ENCODE peak calls at places on chromosome 4, in nine cellular contexts. One of them, this sample, is unnamed.
A peak's percentile ranks its signal among the peaks of the same experiment; 100 is the strongest.

GRCh38 chr4:1490011-1490905 is 84.0 kb upstream of the NKX1-1 start:
- DNase-seq in CD4-positive, alpha-beta T cell: no peak
- DNase-seq in GM23338: no peak
- DNase-seq in nephron progenitor cell: no peak
- DNase-seq in body of pancreas: peak; percentile 2
- DNase-seq in PC-9: no peak
- DNase-seq in tibial artery: peak; percentile 49
- DNase-seq in cardiac muscle cell: no peak
- DNase-seq in uterus: peak; percentile 6
- DNase-seq in this sample: no peak

GRCh38 chr4:103451341-103451740 is 253.2 kb upstream of the CENPE start:
- DNase-seq in uterus: no peak
- DNase-seq in GM23338: no peak
- DNase-seq in nephron progenitor cell: no peak
- DNase-seq in cardiac muscle cell: no peak
- DNase-seq in tibial artery: no peak
- DNase-seq in PC-9: peak; percentile 91
- DNase-seq in CD4-positive, alpha-beta T cell: no peak
- DNase-seq in body of pancreas: no peak
- DNase-seq in this sample: no peak

GRCh38 chr4:6334203-6334887 is 64.7 kb downstream of the WFS1 start:
- DNase-seq in GM23338: no peak
- DNase-seq in cardiac muscle cell: no peak
- DNase-seq in PC-9: no peak
- DNase-seq in uterus: no peak
- DNase-seq in nephron progenitor cell: no peak
- DNase-seq in CD4-positive, alpha-beta T cell: no peak
- DNase-seq in tibial artery: no peak
- DNase-seq in body of pancreas: no peak
- DNase-seq in this sample: no peak

GRCh38 chr4:107035711-107036601 is at the start of gene DKK2:
- DNase-seq in nephron progenitor cell: peak; percentile 36
- DNase-seq in tibial artery: no peak
- DNase-seq in body of pancreas: peak; percentile 38
- DNase-seq in GM23338: peak; percentile 62
- DNase-seq in CD4-positive, alpha-beta T cell: no peak
- DNase-seq in uterus: peak; percentile 16
- DNase-seq in PC-9: no peak
- DNase-seq in cardiac muscle cell: peak; percentile 33
- DNase-seq in this sample: peak; percentile 45

GRCh38 chr4:111283066-111283677 is 660.3 kb upstream of the PITX2 start:
- DNase-seq in body of pancreas: peak; percentile 76
- DNase-seq in PC-9: no peak
- DNase-seq in CD4-positive, alpha-beta T cell: no peak
- DNase-seq in tibial artery: no peak
- DNase-seq in uterus: peak; percentile 12
- DNase-seq in cardiac muscle cell: peak; percentile 67
- DNase-seq in GM23338: peak; percentile 75
- DNase-seq in nephron progenitor cell: peak; percentile 77
- DNase-seq in this sample: peak; percentile 46

GRCh38 chr4:80781436-80781835 is 249.1 kb upstream of the BMP3 start:
- DNase-seq in nephron progenitor cell: no peak
- DNase-seq in body of pancreas: no peak
- DNase-seq in GM23338: no peak
- DNase-seq in tibial artery: no peak
- DNase-seq in uterus: no peak
- DNase-seq in cardiac muscle cell: no peak
- DNase-seq in PC-9: no peak
- DNase-seq in CD4-positive, alpha-beta T cell: no peak
- DNase-seq in this sample: no peak

GRCh38 chr4:43339435-43339834 is 446.9 kb downstream of the GRXCR1 start:
- DNase-seq in tibial artery: no peak
- DNase-seq in body of pancreas: no peak
- DNase-seq in cardiac muscle cell: peak; percentile 64
- DNase-seq in uterus: no peak
- DNase-seq in GM23338: no peak
- DNase-seq in CD4-positive, alpha-beta T cell: no peak
- DNase-seq in PC-9: no peak
- DNase-seq in nephron progenitor cell: no peak
- DNase-seq in this sample: no peak

GRCh38 chr4:20829958-20830357 is 129.7 kb downstream of the PACRGL start:
- DNase-seq in tibial artery: no peak
- DNase-seq in cardiac muscle cell: peak; percentile 2
- DNase-seq in uterus: no peak
- DNase-seq in GM23338: no peak
- DNase-seq in CD4-positive, alpha-beta T cell: no peak
- DNase-seq in nephron progenitor cell: no peak
- DNase-seq in PC-9: no peak
- DNase-seq in body of pancreas: no peak
- DNase-seq in this sample: no peak

GRCh38 chr4:125254111-125254510 is 60.6 kb upstream of the FAT4 start:
- DNase-seq in tibial artery: no peak
- DNase-seq in uterus: no peak
- DNase-seq in body of pancreas: no peak
- DNase-seq in nephron progenitor cell: no peak
- DNase-seq in cardiac muscle cell: peak; percentile 9
- DNase-seq in PC-9: no peak
- DNase-seq in GM23338: no peak
- DNase-seq in CD4-positive, alpha-beta T cell: no peak
- DNase-seq in this sample: no peak

GRCh38 chr4:99390060-99390459 is 37.5 kb upstream of the ADH1C start:
- DNase-seq in uterus: no peak
- DNase-seq in tibial artery: no peak
- DNase-seq in CD4-positive, alpha-beta T cell: no peak
- DNase-seq in nephron progenitor cell: no peak
- DNase-seq in cardiac muscle cell: peak; percentile 57
- DNase-seq in PC-9: no peak
- DNase-seq in GM23338: no peak
- DNase-seq in body of pancreas: no peak
- DNase-seq in this sample: no peak

GRCh38 chr4:42282081-42282901 is 115.0 kb upstream of the SHISA3 start:
- DNase-seq in nephron progenitor cell: peak; percentile 58
- DNase-seq in tibial artery: no peak
- DNase-seq in uterus: peak; percentile 19
- DNase-seq in body of pancreas: peak; percentile 49
- DNase-seq in PC-9: no peak
- DNase-seq in GM23338: peak; percentile 97
- DNase-seq in cardiac muscle cell: peak; percentile 87
- DNase-seq in CD4-positive, alpha-beta T cell: no peak
- DNase-seq in this sample: peak; percentile 80

GRCh38 chr4:61583696-61584095 is 383.6 kb downstream of the ADGRL3 start:
- DNase-seq in GM23338: no peak
- DNase-seq in CD4-positive, alpha-beta T cell: no peak
- DNase-seq in PC-9: peak; percentile 51
- DNase-seq in nephron progenitor cell: no peak
- DNase-seq in body of pancreas: no peak
- DNase-seq in uterus: no peak
- DNase-seq in cardiac muscle cell: peak; percentile 33
- DNase-seq in tibial artery: no peak
- DNase-seq in this sample: no peak

GRCh38 chr4:84565951-84566350 is 17.0 kb upstream of the CDS1 start:
- DNase-seq in GM23338: peak; percentile 77
- DNase-seq in CD4-positive, alpha-beta T cell: no peak
- DNase-seq in uterus: no peak
- DNase-seq in nephron progenitor cell: no peak
- DNase-seq in cardiac muscle cell: no peak
- DNase-seq in tibial artery: no peak
- DNase-seq in body of pancreas: no peak
- DNase-seq in PC-9: no peak
- DNase-seq in this sample: no peak

GRCh38 chr4:126051709-126052424 is 737.1 kb downstream of the FAT4 start:
- DNase-seq in CD4-positive, alpha-beta T cell: no peak
- DNase-seq in PC-9: no peak
- DNase-seq in nephron progenitor cell: no peak
- DNase-seq in tibial artery: no peak
- DNase-seq in cardiac muscle cell: peak; percentile 80
- DNase-seq in body of pancreas: no peak
- DNase-seq in GM23338: no peak
- DNase-seq in uterus: no peak
- DNase-seq in this sample: no peak

GRCh38 chr4:44912980-44913379 is 186.6 kb upstream of the GNPDA2 start:
- DNase-seq in body of pancreas: no peak
- DNase-seq in nephron progenitor cell: no peak
- DNase-seq in uterus: no peak
- DNase-seq in GM23338: no peak
- DNase-seq in tibial artery: no peak
- DNase-seq in PC-9: no peak
- DNase-seq in cardiac muscle cell: no peak
- DNase-seq in CD4-positive, alpha-beta T cell: no peak
- DNase-seq in this sample: no peak

GRCh38 chr4:125849869-125850268 is 535.1 kb downstream of the FAT4 start:
- DNase-seq in body of pancreas: no peak
- DNase-seq in CD4-positive, alpha-beta T cell: no peak
- DNase-seq in PC-9: no peak
- DNase-seq in uterus: no peak
- DNase-seq in nephron progenitor cell: no peak
- DNase-seq in GM23338: no peak
- DNase-seq in tibial artery: no peak
- DNase-seq in cardiac muscle cell: peak; percentile 56
- DNase-seq in this sample: no peak

GRCh38 chr4:169185133-169185956 is 85.4 kb downstream of the SH3RF1 start:
- DNase-seq in CD4-positive, alpha-beta T cell: no peak
- DNase-seq in tibial artery: no peak
- DNase-seq in nephron progenitor cell: no peak
- DNase-seq in PC-9: peak; percentile 51
- DNase-seq in cardiac muscle cell: peak; percentile 25
- DNase-seq in GM23338: no peak
- DNase-seq in uterus: no peak
- DNase-seq in body of pancreas: no peak
- DNase-seq in this sample: no peak
- TF ChIP-seq CTCF in CD4-positive, alpha-beta T cell: no peak
- TF ChIP-seq CTCF in tibial artery: no peak
- TF ChIP-seq CTCF in nephron progenitor cell: no peak
- TF ChIP-seq CTCF in PC-9: no peak
- TF ChIP-seq CTCF in cardiac muscle cell: peak; percentile 17
- TF ChIP-seq CTCF in GM23338: no peak
- TF ChIP-seq CTCF in uterus: no peak
- TF ChIP-seq CTCF in body of pancreas: no peak
- TF ChIP-seq CTCF in this sample: no peak

GRCh38 chr4:3451956-3452355 is 10.2 kb downstream of the HGFAC start:
- DNase-seq in body of pancreas: no peak
- DNase-seq in cardiac muscle cell: no peak
- DNase-seq in nephron progenitor cell: no peak
- DNase-seq in GM23338: no peak
- DNase-seq in tibial artery: no peak
- DNase-seq in PC-9: peak; percentile 58
- DNase-seq in CD4-positive, alpha-beta T cell: no peak
- DNase-seq in uterus: no peak
- DNase-seq in this sample: no peak

GRCh38 chr4:3449574-3450534 is 8.1 kb downstream of the HGFAC start:
- DNase-seq in nephron progenitor cell: no peak
- DNase-seq in cardiac muscle cell: no peak
- DNase-seq in uterus: no peak
- DNase-seq in CD4-positive, alpha-beta T cell: no peak
- DNase-seq in PC-9: no peak
- DNase-seq in body of pancreas: no peak
- DNase-seq in tibial artery: no peak
- DNase-seq in GM23338: no peak
- DNase-seq in this sample: no peak

GRCh38 chr4:3449047-3449573 is 7.3 kb downstream of the HGFAC start:
- DNase-seq in uterus: no peak
- DNase-seq in CD4-positive, alpha-beta T cell: no peak
- DNase-seq in cardiac muscle cell: no peak
- DNase-seq in PC-9: no peak
- DNase-seq in tibial artery: no peak
- DNase-seq in nephron progenitor cell: no peak
- DNase-seq in GM23338: no peak
- DNase-seq in body of pancreas: no peak
- DNase-seq in this sample: no peak

GRCh38 chr4:3450643-3451042 is 8.9 kb downstream of the HGFAC start:
- DNase-seq in tibial artery: no peak
- DNase-seq in nephron progenitor cell: no peak
- DNase-seq in body of pancreas: no peak
- DNase-seq in uterus: no peak
- DNase-seq in cardiac muscle cell: no peak
- DNase-seq in PC-9: no peak
- DNase-seq in CD4-positive, alpha-beta T cell: no peak
- DNase-seq in GM23338: no peak
- DNase-seq in this sample: no peak

DNA sequence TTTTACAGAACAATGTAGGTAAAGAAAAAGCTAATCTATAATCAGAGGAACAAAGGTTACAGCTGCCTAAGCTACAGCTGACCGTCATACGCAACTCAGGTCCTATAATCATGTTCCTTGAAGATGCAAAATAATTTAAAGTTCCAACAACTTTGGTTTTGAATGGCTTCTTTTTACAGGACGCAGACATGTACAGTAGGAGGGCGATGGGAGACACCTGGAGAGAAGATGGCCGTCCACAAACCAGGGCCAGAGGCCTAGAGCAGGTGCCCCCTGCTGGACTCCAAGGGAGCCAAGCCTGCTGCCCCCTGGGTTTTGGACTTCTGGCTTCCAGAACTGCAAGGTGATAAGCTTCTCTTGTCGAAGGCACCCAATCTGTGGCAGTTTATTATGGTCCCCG is 10.6 kb downstream of the HGFAC start:
- DNase-seq in uterus: no peak
- DNase-seq in PC-9: no peak
- DNase-seq in nephron progenitor cell: no peak
- DNase-seq in cardiac muscle cell: peak; percentile 17
- DNase-seq in body of pancreas: peak; percentile 52
- DNase-seq in GM23338: peak; percentile 77
- DNase-seq in tibial artery: no peak
- DNase-seq in CD4-positive, alpha-beta T cell: no peak
- DNase-seq in this sample: no peak
- TF ChIP-seq CTCF in uterus: no peak
- TF ChIP-seq CTCF in PC-9: peak; percentile 19
- TF ChIP-seq CTCF in nephron progenitor cell: peak; percentile 38
- TF ChIP-seq CTCF in cardiac muscle cell: peak; percentile 45
- TF ChIP-seq CTCF in body of pancreas: no peak
- TF ChIP-seq CTCF in GM23338: peak; percentile 65
- TF ChIP-seq CTCF in tibial artery: no peak
- TF ChIP-seq CTCF in CD4-positive, alpha-beta T cell: no peak
- TF ChIP-seq CTCF in this sample: no peak

GRCh38 chr4:15848191-15848842 is 70.2 kb downstream of the CD38 start:
- DNase-seq in GM23338: no peak
- DNase-seq in cardiac muscle cell: no peak
- DNase-seq in PC-9: no peak
- DNase-seq in body of pancreas: no peak
- DNase-seq in tibial artery: no peak
- DNase-seq in nephron progenitor cell: no peak
- DNase-seq in uterus: no peak
- DNase-seq in CD4-positive, alpha-beta T cell: no peak
- DNase-seq in this sample: no peak
- TF ChIP-seq CTCF in GM23338: no peak
- TF ChIP-seq CTCF in cardiac muscle cell: no peak
- TF ChIP-seq CTCF in PC-9: no peak
- TF ChIP-seq CTCF in body of pancreas: no peak
- TF ChIP-seq CTCF in tibial artery: no peak
- TF ChIP-seq CTCF in nephron progenitor cell: no peak
- TF ChIP-seq CTCF in uterus: no peak
- TF ChIP-seq CTCF in CD4-positive, alpha-beta T cell: no peak
- TF ChIP-seq CTCF in this sample: no peak

DNA sequence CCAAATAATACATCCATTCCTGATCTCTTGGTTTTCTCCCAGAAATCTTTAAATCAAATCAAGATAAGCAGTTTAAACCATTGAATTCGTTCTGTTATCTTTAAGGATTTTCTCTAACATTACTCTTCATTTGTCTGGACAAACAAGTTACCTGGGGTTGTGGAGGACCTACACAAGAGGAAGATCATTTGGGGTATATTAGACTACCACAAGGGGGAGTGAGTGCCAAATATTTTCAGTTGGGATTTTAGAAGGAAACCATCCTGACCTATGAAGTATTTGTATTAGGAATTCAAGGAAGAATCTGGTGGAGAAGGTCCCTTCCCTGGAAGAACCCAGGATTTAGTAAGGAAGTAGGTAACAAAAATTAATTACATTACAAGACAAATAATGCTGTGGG is 12.0 kb upstream of the DCHS2 start:
- DNase-seq in cardiac muscle cell: peak; percentile 31
- DNase-seq in tibial artery: no peak
- DNase-seq in CD4-positive, alpha-beta T cell: no peak
- DNase-seq in nephron progenitor cell: no peak
- DNase-seq in uterus: no peak
- DNase-seq in PC-9: peak; percentile 35
- DNase-seq in body of pancreas: no peak
- DNase-seq in GM23338: peak; percentile 82
- DNase-seq in this sample: no peak
- TF ChIP-seq CTCF in cardiac muscle cell: peak; percentile 59
- TF ChIP-seq CTCF in tibial artery: no peak
- TF ChIP-seq CTCF in CD4-positive, alpha-beta T cell: peak; percentile 48
- TF ChIP-seq CTCF in nephron progenitor cell: peak; percentile 59
- TF ChIP-seq CTCF in uterus: peak; percentile 22
- TF ChIP-seq CTCF in PC-9: peak; percentile 72
- TF ChIP-seq CTCF in body of pancreas: no peak
- TF ChIP-seq CTCF in GM23338: peak; percentile 85
- TF ChIP-seq CTCF in this sample: peak; percentile 41